ENCODE peak calls at places on chromosomes 4 and X, in seven cellular contexts. L is OCI-LY7, B is HCT116, F is GM23338, E is GM23248, O is PC-3, X is MM.1S. Y is an unnamed sample.

GRCh38 chr4:2932951-2933565 is 30.1 kb downstream of the NOP14 start:
- DNase-seq in X (no peak), E (peak; percentile 25), O (no peak), L (no peak), F (no peak), B (no peak), Y (no peak)

GRCh38 chr4:2663275-2663674 is 92.9 kb downstream of the TNIP2 start:
- DNase-seq in X (no peak), O (no peak), F (no peak), L (no peak), B (no peak), E (no peak), Y (no peak)

GRCh38 chrX:12439396-12439795 is 301.1 kb downstream of the FRMPD4 start:
- DNase-seq in E (no peak), O (no peak), B (no peak), X (no peak), L (no peak), F (no peak), Y (no peak)

GRCh38 chr4:88008624-88009235 is 1.3 kb downstream of the PKD2 start:
- DNase-seq in F (no peak), X (no peak), B (no peak), E (peak; percentile 59), O (peak; percentile 4), L (no peak), Y (no peak)

GRCh38 chr4:112910109-112910736 is 139.2 kb upstream of the ANK2 start:
- DNase-seq in O (peak; percentile 9), X (no peak), B (no peak), L (no peak), E (peak; percentile 70), F (no peak), Y (peak; percentile 21)

GRCh38 chrX:136665258-136665900 is 17.4 kb downstream of the CD40LG start:
- DNase-seq in B (no peak), O (no peak), L (peak; percentile 8), F (no peak), X (peak; percentile 69), E (no peak), Y (no peak)

GRCh38 chr4:168453146-168453545 is 27.1 kb downstream of the DDX60L start:
- DNase-seq in E (no peak), L (no peak), O (no peak), F (no peak), X (no peak), B (no peak), Y (no peak)

GRCh38 chr4:21645776-21646175 is 302.8 kb downstream of the KCNIP4 start:
- DNase-seq in B (no peak), E (no peak), X (no peak), F (no peak), L (no peak), O (no peak), Y (no peak)

GRCh38 chr4:7418131-7418943 is 16.4 kb downstream of the PSAPL1 start:
- DNase-seq in B (no peak), L (no peak), F (no peak), O (no peak), E (no peak), X (no peak), Y (no peak)

GRCh38 chr4:3387154-3387942 is 54.4 kb upstream of the HGFAC start:
- DNase-seq in E (no peak), O (no peak), B (no peak), F (no peak), L (peak; percentile 71), X (no peak), Y (no peak)

GRCh38 chr4:187380181-187380581 is 615.4 kb upstream of the ZFP42 start:
- DNase-seq in O (peak; percentile 42), X (peak; percentile 7), B (peak; percentile 67), F (peak; percentile 77), L (peak; percentile 55), E (peak; percentile 17), Y (peak; percentile 16)

GRCh38 chr4:168390041-168390440 is 71.5 kb upstream of the DDX60 start:
- DNase-seq in F (no peak), L (no peak), O (no peak), E (no peak), B (no peak), X (no peak), Y (no peak)

GRCh38 chrX:15644560-15644872 is 20.1 kb downstream of the CLTRN start:
- DNase-seq in O (no peak), X (no peak), E (no peak), L (no peak), B (no peak), F (no peak), Y (no peak)

GRCh38 chr4:68372588-68372987 is 22.7 kb upstream of the YTHDC1 start:
- DNase-seq in L (no peak), F (peak; percentile 24), X (no peak), E (peak; percentile 60), B (no peak), O (peak; percentile 27), Y (no peak)

GRCh38 chr4:68373513-68373912 is 23.6 kb upstream of the YTHDC1 start:
- DNase-seq in F (peak; percentile 95), L (no peak), O (no peak), E (peak; percentile 80), X (no peak), B (no peak), Y (peak; percentile 60)

GRCh38 chr4:68378226-68378625 is 28.3 kb upstream of the YTHDC1 start:
- DNase-seq in L (no peak), E (no peak), X (no peak), B (no peak), O (no peak), F (no peak), Y (no peak)

GRCh38 chr4:68375667-68376559 is 26.0 kb upstream of the YTHDC1 start:
- DNase-seq in B (peak; percentile 81), X (peak; percentile 89), E (peak; percentile 79), L (peak; percentile 65), F (peak; percentile 81), O (peak; percentile 96), Y (peak; percentile 74)
- TF ChIP-seq EZH2phosphoT487 in B (no peak), X (no peak), E (no peak), L (no peak), F (no peak), O (no peak), Y (no peak)

DNA sequence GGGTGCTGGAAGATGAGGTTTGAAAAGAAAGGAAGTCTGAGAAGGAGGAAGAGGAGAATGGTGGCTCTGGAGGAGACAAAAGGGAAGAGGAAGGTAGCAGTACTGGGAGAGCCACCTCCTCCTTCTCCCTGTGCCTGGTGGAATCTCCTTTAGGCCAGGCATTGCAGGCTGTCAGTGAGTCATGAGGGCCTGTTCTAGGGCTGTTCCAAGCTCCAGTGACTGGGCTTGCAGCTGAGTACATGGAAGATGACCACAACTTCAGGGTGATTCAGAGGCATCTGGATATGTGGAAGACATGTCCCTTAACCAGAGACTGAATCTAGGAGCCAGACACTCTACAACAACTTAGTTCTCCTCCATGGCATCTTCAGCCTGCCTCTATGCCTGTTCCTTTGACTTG is 107.8 kb downstream of the EFNB1 start:
- DNase-seq in B (no peak), L (no peak), E (peak; percentile 92), X (no peak), F (no peak), O (peak; percentile 78), Y (peak; percentile 44)
- H3K9me2 ChIP-seq in B (no peaks in the 10 kb centered on the region), L (no peaks in the 10 kb centered on the region), E (no peaks in the 10 kb centered on the region), X (no peaks in the 10 kb centered on the region), F (no peaks in the 10 kb centered on the region), O (no peaks in the 10 kb centered on the region), Y (no peaks in the 10 kb centered on the region)

DNA sequence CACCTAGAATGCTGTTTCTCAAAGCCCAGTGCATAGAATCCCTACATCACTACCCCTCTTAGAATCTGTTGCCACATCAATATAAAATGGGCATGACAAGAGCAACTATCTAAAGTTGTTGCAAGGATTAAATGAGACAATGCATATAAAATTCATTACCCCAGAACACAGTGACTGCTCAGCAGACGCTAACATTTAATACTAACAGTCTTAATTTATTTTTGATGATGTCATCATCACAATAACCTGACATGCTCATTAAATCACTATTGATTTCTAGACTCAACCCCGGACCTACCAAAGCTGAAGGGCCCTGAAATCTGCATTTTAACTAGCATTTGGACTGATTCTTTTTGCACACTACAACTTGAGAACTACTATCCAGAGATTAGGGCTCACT is 3.9 kb downstream of the ARSJ start:
- DNase-seq in E (no peak), B (no peak), X (no peak), O (no peak), L (no peak), F (no peak), Y (no peak)
- TF ChIP-seq EZH2phosphoT487 in E (no peak), B (no peak), X (no peak), O (no peak), L (no peak), F (no peak), Y (no peak)

GRCh38 chr4:152180369-152180768 is 355.5 kb downstream of the FBXW7 start:
- DNase-seq in X (no peak), L (no peak), B (no peak), O (no peak), E (no peak), F (no peak), Y (no peak)

GRCh38 chr4:152172146-152172545 is 363.7 kb downstream of the FBXW7 start:
- DNase-seq in E (no peak), O (no peak), X (no peak), L (no peak), F (no peak), B (no peak), Y (no peak)

GRCh38 chr4:152181150-152181549 is 354.7 kb downstream of the FBXW7 start:
- DNase-seq in E (no peak), L (no peak), F (no peak), X (no peak), B (no peak), O (no peak), Y (no peak)

GRCh38 chr4:152171556-152171955 is 364.3 kb downstream of the FBXW7 start:
- DNase-seq in O (no peak), F (no peak), B (no peak), L (no peak), X (no peak), E (no peak), Y (no peak)

DNA sequence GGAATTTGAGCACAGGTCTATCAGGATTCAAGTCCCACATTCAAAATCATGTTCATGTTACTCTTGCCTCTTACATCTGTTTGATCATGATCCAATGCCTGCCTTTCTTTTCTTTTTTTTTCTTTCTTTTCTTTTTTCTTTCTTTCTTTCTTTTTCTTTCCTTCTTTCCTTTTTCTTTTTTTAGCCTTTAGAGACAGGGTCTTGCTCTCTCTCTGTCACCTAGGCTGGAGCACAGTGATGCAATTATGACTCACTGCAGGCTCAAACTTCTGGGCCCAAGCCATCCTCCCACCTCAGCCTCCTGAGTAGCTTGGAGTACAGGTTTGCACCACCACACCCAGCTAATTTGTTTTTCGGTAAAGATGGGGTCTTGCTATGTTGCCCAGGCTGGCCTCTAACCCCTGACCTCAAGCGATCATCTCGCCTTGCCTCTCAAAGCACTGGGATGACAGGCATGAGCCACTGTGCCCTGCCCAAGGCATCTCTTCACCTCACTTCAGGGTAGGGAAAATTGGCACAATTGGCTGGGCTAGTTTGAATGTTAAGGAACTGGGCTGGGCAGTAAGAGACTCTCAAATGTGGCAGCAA is 359.2 kb downstream of the FBXW7 start:
- DNase-seq in O (peak; percentile 20), F (no peak), E (no peak), L (no peak), B (no peak), X (no peak), Y (no peak)
- H3K9me2 ChIP-seq in O (no peaks in the 10 kb centered on the region), F (peaks cover 16% of the 10 kb centered on the region), E (no peaks in the 10 kb centered on the region), L (no peaks in the 10 kb centered on the region), B (no peaks in the 10 kb centered on the region), X (no peaks in the 10 kb centered on the region), Y (no peaks in the 10 kb centered on the region)

GRCh38 chrX:153573999-153574398 is 24.9 kb downstream of the CCNQ start:
- DNase-seq in B (no peak), F (peak; percentile 54), E (peak; percentile 3), L (peak; percentile 43), X (no peak), O (peak; percentile 8), Y (no peak)
- TF ChIP-seq EZH2phosphoT487 in B (no peak), F (no peak), E (no peak), L (no peak), X (no peak), O (no peak), Y (no peak)